ENCODE peak calls at places on chromosomes 2 and 18, in four cellular contexts. R is SK-N-SH, I is DND-41, J is hepatocyte. D is an unnamed sample.
A peak's percentile ranks its signal among the peaks of the same experiment; 100 is the strongest.

GRCh38 chr2:110106642-110107041 is 9.0 kb downstream of the MALL start:
- DNase-seq in R (no peak), I (no peak), J (no peak), D (no peak)

GRCh38 chr18:70044626-70045025 is 97.0 kb upstream of the CD226 start:
- DNase-seq in I (no peak), J (peak; percentile 45), R (peak; percentile 7), D (no peak)

GRCh38 chr2:52414596-52414995 is 1353.0 kb upstream of the CHAC2 start:
- DNase-seq in R (no peak), J (no peak), I (no peak), D (no peak)

GRCh38 chr2:108593547-108594098 is 59.4 kb downstream of the LIMS1 start:
- DNase-seq in J (no peak), I (no peak), R (no peak), D (no peak)

GRCh38 chr2:97697252-97698235 is 15.8 kb upstream of the ZAP70 start:
- DNase-seq in J (peak; percentile 92), R (peak; percentile 78), I (peak; percentile 90), D (peak; percentile 73)

GRCh38 chr18:27608742-27609141 is 423.6 kb upstream of the CHST9 start:
- DNase-seq in J (no peak), I (no peak), R (no peak), D (peak; percentile 21)

GRCh38 chr18:50218432-50219197 is 23.7 kb upstream of the MYO5B start:
- DNase-seq in I (peak; percentile 8), R (no peak), J (peak; percentile 30), D (peak; percentile 22)

GRCh38 chr2:204026294-204026693 is 89.7 kb downstream of the ICOS start:
- DNase-seq in R (no peak), I (no peak), J (no peak), D (no peak)

GRCh38 chr2:200736646-200737274 is 75.0 kb upstream of the BZW1 start:
- DNase-seq in I (no peak), J (no peak), R (peak; percentile 49), D (no peak)

GRCh38 chr2:3647831-3648651 is 10.0 kb upstream of the ALLC start:
- DNase-seq in J (no peak), I (no peak), R (no peak), D (no peak)

GRCh38 chr2:15979051-15979758 is 38.9 kb downstream of the MYCN start:
- DNase-seq in I (no peak), J (no peak), R (no peak), D (no peak)

GRCh38 chr2:169734172-169734847 is 678 bp downstream of the KLHL23 start:
- DNase-seq in I (peak; percentile 63), R (peak; percentile 83), J (peak; percentile 62), D (no peak)

GRCh38 chr18:23504720-23505119 is 1.4 kb downstream of the RMC1 start:
- DNase-seq in R (no peak), I (no peak), J (peak; percentile 30), D (no peak)

GRCh38 chr2:15049096-15049993 is 416.8 kb downstream of the LRATD1 start:
- DNase-seq in J (no peak), I (no peak), R (no peak), D (no peak)

DNA sequence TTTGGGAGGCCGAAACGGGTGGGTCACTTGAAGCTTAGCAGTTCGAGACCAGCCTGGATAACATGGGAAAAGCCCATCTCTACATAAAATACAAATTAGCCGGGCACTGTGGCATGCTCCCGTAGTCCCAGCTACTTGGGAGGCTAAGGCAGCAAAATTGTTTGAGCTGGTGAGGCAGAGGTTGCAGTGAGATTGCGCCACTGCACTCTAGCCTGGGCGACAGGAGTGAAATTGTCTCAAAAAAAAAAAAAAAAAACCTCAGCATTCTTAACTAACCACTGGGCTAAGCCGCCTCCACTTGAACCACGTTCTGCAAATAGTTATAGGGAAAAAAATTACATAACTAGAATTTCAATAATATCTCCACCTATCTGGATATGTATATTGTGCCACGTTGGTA is 2.3 kb downstream of the FOXI3 start:
- DNase-seq in I (no peak), J (no peak), R (no peak), D (no peak)
- H3K27me3 ChIP-seq in I (no peaks in the 10 kb centered on the region), J (peaks cover 69% of the 10 kb centered on the region), R (peaks cover 41% of the 10 kb centered on the region), D (no peaks in the 10 kb centered on the region)

DNA sequence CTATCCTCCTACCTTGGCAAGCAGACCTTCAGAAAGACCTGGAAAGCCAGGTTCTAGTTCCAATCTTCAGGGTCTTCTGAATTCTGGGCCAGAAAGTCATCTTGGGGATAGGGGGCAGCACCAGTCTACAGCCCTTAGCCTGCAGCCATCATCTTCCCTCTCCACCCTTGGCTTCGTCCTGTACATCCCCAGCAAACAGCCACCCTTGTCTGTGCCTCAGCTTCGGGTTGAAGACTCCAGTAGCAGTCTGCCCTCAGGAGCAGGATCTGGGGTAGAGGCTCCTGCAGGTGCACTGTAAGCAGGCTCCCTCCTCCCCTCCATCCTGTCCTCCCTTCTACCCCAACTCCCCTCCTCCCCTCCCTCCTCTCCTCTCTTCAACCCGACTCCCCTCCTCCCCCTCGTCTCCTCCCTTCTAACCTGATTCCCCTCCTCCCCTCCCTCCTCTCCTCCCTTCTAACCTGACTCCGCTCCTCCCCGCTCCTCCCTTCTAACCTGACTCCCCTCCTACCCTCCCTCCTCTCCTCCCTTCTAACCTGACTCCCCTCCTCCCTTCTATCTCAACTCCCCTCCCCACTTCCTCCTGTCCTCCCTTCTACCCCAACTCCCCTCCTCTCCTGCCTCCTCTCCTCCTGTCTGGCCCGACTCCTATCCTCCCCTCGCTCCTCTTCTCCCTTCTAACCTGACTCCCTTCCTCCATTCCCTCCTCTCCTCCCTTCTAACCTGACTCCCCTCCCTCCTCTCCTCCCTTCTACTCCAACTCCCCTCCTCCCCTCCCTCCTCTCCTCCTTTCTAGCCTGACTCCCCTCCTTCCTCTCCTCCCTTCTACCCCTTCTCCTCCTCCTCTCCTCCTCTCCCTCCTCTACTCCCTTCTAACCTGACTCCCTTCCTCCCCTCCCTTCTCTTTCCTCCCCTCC is 90.1 kb upstream of the SMAD2 start:
- DNase-seq in I (no peak), J (no peak), R (no peak), D (no peak)
- H3K27me3 ChIP-seq in I (peaks cover 6% of the 10 kb centered on the region), J (peaks cover 20% of the 10 kb centered on the region), R (peaks cover 22% of the 10 kb centered on the region), D (peaks cover 8% of the 10 kb centered on the region)

GRCh38 chr2:157526070-157526469 is 82.2 kb upstream of the CYTIP start:
- DNase-seq in I (no peak), J (no peak), R (no peak), D (no peak)

GRCh38 chr2:157528963-157529751 is 85.3 kb upstream of the CYTIP start:
- DNase-seq in J (no peak), R (no peak), I (no peak), D (no peak)

DNA sequence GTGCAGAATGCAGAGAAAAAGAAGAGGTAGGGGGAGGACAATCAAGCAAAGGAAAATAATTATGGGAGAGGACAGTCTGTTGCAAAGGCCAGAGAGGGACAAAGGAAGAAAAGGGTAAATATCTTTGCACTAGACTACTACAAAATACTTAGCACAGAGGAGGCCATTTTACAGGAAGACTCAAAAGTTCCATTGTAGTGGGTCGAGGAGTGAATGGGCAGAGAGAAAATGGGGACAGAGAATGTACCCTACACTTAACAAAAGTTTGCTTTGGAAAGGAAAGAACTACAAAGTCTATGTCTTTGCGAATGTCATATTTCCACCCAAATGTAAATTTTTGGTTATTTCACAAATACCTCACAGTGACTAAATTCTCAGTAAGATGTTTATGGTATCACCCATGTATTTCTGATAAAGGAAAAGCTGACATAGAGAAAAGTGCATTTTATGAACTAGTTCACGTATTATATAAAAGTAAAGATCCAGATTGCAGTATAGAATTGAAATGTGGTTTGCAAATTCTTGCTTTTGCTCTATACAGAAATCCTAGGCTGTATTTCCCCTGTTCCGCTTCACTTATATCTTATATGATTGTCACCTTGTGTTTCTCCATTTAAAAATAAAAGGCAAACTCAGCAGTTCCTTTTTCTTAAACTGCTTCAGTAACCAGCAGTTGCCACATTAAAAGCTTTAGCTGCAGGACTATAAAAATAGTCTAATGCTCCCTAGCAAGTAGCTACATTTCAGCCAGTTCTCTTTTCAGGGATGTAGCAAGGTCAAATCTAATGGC is 79.6 kb upstream of the CYTIP start:
- DNase-seq in J (no peak), I (no peak), R (no peak), D (no peak)
- H3K27me3 ChIP-seq in J (no peaks in the 10 kb centered on the region), I (no peaks in the 10 kb centered on the region), R (no peaks in the 10 kb centered on the region), D (peaks cover 7% of the 10 kb centered on the region)

GRCh38 chr2:98825404-98825803 is 94.5 kb upstream of the MGAT4A start:
- DNase-seq in R (no peak), J (no peak), I (no peak), D (no peak)
- H3K27me3 ChIP-seq in R (peaks cover 10% of the 10 kb centered on the region), J (peaks cover 6% of the 10 kb centered on the region), I (no peaks in the 10 kb centered on the region), D (no peaks in the 10 kb centered on the region)